ENCODE peak calls at places on chromosomes 2 and 18, in eight cellular contexts. W, G, Y, U, Z, J, F and A are unnamed samples.

GRCh38 chr2:101828267-101829017 is 130.9 kb downstream of the MAP4K4 start:
- DNase-seq in W (no peak), F (no peak), J (no peak), Y (no peak), U (no peak), Z (no peak), G (no peak), A (no peak)

GRCh38 chr18:43113220-43113895 is 2.1 kb downstream of the RIT2 start:
- DNase-seq in U (no peak), J (no peak), Z (no peak), Y (no peak), F (no peak), W (no peak), G (no peak), A (no peak)

GRCh38 chr2:235644191-235644590 is 150.3 kb downstream of the AGAP1 start:
- DNase-seq in Y (no peak), Z (no peak), G (no peak), W (no peak), J (no peak), F (no peak), U (no peak), A (no peak)

GRCh38 chr2:227000123-227000522 is 163.9 kb downstream of the COL4A4 start:
- DNase-seq in U (no peak), J (no peak), F (no peak), Y (no peak), Z (no peak), W (no peak), G (peak; percentile 60), A (no peak)

GRCh38 chr2:149587950-149588487 is 444 bp upstream of the MMADHC start:
- DNase-seq in Z (no peak), Y (no peak), U (no peak), G (no peak), W (no peak), F (no peak), J (no peak), A (no peak)

GRCh38 chr2:190578158-190579057 is 43.9 kb upstream of the NEMP2 start:
- DNase-seq in J (no peak), Y (no peak), Z (no peak), G (peak; percentile 72), F (no peak), W (no peak), U (no peak), A (no peak)

GRCh38 chr2:55247025-55247424 is 14.5 kb downstream of the RPS27A start:
- DNase-seq in Z (no peak), F (no peak), J (no peak), W (no peak), Y (no peak), U (no peak), G (no peak), A (no peak)

GRCh38 chr2:42192642-42193566 is 23.8 kb downstream of the EML4 start:
- DNase-seq in F (no peak), Z (no peak), W (no peak), G (no peak), J (no peak), Y (no peak), U (no peak), A (no peak)

GRCh38 chr2:75994759-75995158 is 284.0 kb upstream of the GCFC2 start:
- DNase-seq in J (no peak), Z (no peak), U (no peak), G (no peak), W (peak; percentile 44), Y (no peak), F (no peak), A (no peak)

GRCh38 chr2:172389685-172390339 is 37.6 kb upstream of the ITGA6 start:
- DNase-seq in Y (no peak), U (peak; percentile 60), J (no peak), W (no peak), F (no peak), Z (no peak), G (no peak), A (no peak)

GRCh38 chr18:48728204-48728833 is 189.5 kb downstream of the CTIF start:
- DNase-seq in Z (no peak), F (no peak), J (no peak), U (no peak), Y (no peak), G (peak; percentile 18), W (no peak), A (no peak)

GRCh38 chr2:190443055-190443454 is 34.9 kb downstream of the MFSD6 start:
- DNase-seq in F (no peak), J (no peak), U (no peak), Y (no peak), G (no peak), Z (no peak), W (no peak), A (no peak)

GRCh38 chr18:76847926-76848325 is 25.6 kb downstream of the ZNF236 start:
- DNase-seq in J (no peak), F (no peak), W (peak; percentile 38), U (no peak), Z (peak; percentile 30), G (peak; percentile 14), Y (no peak), A (no peak)

GRCh38 chr18:22564036-22564435 is 146.3 kb upstream of the CTAGE1 start:
- DNase-seq in Z (no peak), J (no peak), Y (no peak), F (no peak), G (no peak), W (no peak), U (no peak), A (no peak)

GRCh38 chr2:149487189-149487588 is 100.4 kb downstream of the MMADHC start:
- DNase-seq in J (no peak), Y (no peak), Z (no peak), F (no peak), U (no peak), W (no peak), G (no peak), A (no peak)

GRCh38 chr2:208358758-208359631 is 47.6 kb upstream of the PTH2R start:
- DNase-seq in Y (no peak), W (no peak), J (no peak), F (no peak), U (peak; percentile 47), Z (no peak), G (peak; percentile 49), A (no peak)

GRCh38 chr2:183081908-183082307 is 3.4 kb downstream of the DUSP19 start:
- DNase-seq in G (no peak), U (no peak), J (no peak), F (no peak), Z (no peak), Y (no peak), W (no peak), A (no peak)

GRCh38 chr18:53380063-53380639 is 844.3 kb downstream of the MBD2 start:
- DNase-seq in Y (no peak), F (no peak), Z (peak; percentile 6), W (no peak), G (peak; percentile 52), U (no peak), J (no peak), A (no peak)

GRCh38 chr2:150767924-150768801 is 280.7 kb upstream of the RND3 start:
- DNase-seq in Z (no peak), J (no peak), W (no peak), G (no peak), U (no peak), F (no peak), Y (no peak), A (no peak)

GRCh38 chr2:15803987-15804619 is 136.2 kb upstream of the MYCN start:
- DNase-seq in F (no peak), G (no peak), W (no peak), Z (no peak), Y (no peak), U (no peak), J (no peak), A (no peak)

GRCh38 chr2:14524041-14524802 is 108.3 kb upstream of the LRATD1 start:
- DNase-seq in Y (no peak), J (no peak), U (no peak), Z (no peak), W (no peak), G (no peak), F (no peak), A (no peak)

DNA sequence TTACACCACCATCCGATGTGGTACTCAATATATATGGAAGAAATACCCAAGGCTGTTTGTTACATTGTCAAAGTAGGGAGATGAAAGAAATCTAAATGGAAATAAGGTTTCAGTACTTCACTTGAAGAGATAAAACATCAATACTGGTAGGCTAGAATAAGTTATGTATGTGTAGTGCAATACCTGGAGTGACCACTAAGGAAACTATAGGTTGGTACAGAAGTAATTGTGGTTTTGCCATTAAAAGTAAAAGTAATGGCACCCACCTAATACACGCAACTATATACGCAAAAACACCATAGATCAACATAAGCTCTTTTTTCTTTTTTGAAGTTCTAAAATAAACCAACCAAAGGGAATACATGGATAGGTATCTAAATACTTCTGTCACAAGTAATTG is 143.2 kb upstream of the KYNU start:
- DNase-seq in Y (no peak), J (no peak), G (no peak), U (no peak), W (no peak), F (no peak), Z (no peak), A (no peak)
- TF ChIP-seq CTCF in Y (no peak), J (no peak), G (no peak), U (peak; percentile 9), W (no peak), F (no peak), Z (peak; percentile 34), A (peak; percentile 49)

GRCh38 chr2:73995810-73996209 is 11.1 kb downstream of the TET3 start:
- DNase-seq in J (no peak), F (no peak), W (no peak), G (peak; percentile 36), Y (no peak), U (no peak), Z (no peak), A (no peak)
- TF ChIP-seq CTCF in J (no peak), F (no peak), W (no peak), G (peak; percentile 18), Y (no peak), U (no peak), Z (no peak), A (no peak)

GRCh38 chr2:43539991-43540860 is 55.6 kb downstream of the THADA start:
- DNase-seq in F (peak; percentile 48), W (no peak), G (peak; percentile 65), J (no peak), Y (no peak), Z (no peak), U (peak; percentile 84), A (no peak)

GRCh38 chr2:43539436-43539835 is 56.4 kb downstream of the THADA start:
- DNase-seq in F (no peak), W (no peak), G (no peak), Y (no peak), Z (no peak), J (no peak), U (no peak), A (no peak)

GRCh38 chr2:43541165-43541564 is 54.7 kb downstream of the THADA start:
- DNase-seq in F (no peak), G (no peak), Z (no peak), U (no peak), J (no peak), Y (no peak), W (no peak), A (no peak)

GRCh38 chr2:43538034-43538670 is 57.7 kb downstream of the THADA start:
- DNase-seq in Z (no peak), Y (no peak), F (no peak), W (no peak), J (no peak), G (no peak), U (no peak), A (no peak)

GRCh38 chr2:43542285-43542933 is 53.4 kb downstream of the THADA start:
- DNase-seq in J (no peak), Y (no peak), F (no peak), G (peak; percentile 63), Z (no peak), U (no peak), W (no peak), A (no peak)
- TF ChIP-seq CTCF in J (no peak), Y (peak; percentile 78), F (peak; percentile 52), G (peak; percentile 27), Z (peak; percentile 82), U (peak; percentile 51), W (peak; percentile 43), A (peak; percentile 89)

GRCh38 chr2:201665420-201666158 is 22.3 kb upstream of the TMEM237 start:
- DNase-seq in F (no peak), U (no peak), Z (no peak), G (no peak), Y (no peak), J (no peak), W (no peak), A (no peak)
- TF ChIP-seq CTCF in F (no peak), U (peak; percentile 10), Z (no peak), G (no peak), Y (peak; percentile 33), J (no peak), W (no peak), A (no peak)